ENCODE peak calls at places on chromosome 5, in eight cellular contexts. Z is progenitor cell of endocrine pancreas, G is brain microvascular endothelial cell, J is dorsolateral prefrontal cortex, M is coronary artery, N is fibroblast of pulmonary artery, C is neural crest cell, B is AG09309. W is an unnamed sample.

GRCh38 chr5:10595678-10596309 is 31.9 kb downstream of the ANKRD33B start:
- DNase-seq in Z (no peak), G (peak; percentile 77), J (no peak), M (no peak), N (peak; percentile 85), C (no peak), B (no peak), W (no peak)

GRCh38 chr5:158869092-158869491 is 230.6 kb downstream of the EBF1 start:
- DNase-seq in Z (no peak), G (no peak), J (no peak), M (no peak), N (no peak), C (peak; percentile 13), B (no peak), W (no peak)

GRCh38 chr5:172395483-172395882 is 58.8 kb downstream of the SH3PXD2B start:
- DNase-seq in Z (no peak), G (peak; percentile 55), J (no peak), M (no peak), N (no peak), C (no peak), B (no peak), W (no peak)

GRCh38 chr5:94248175-94248875 is 370.1 kb downstream of the KIAA0825 start:
- DNase-seq in Z (no peak), G (no peak), J (no peak), M (no peak), N (no peak), C (no peak), B (no peak), W (no peak)

GRCh38 chr5:153551537-153552079 is 61.1 kb downstream of the GRIA1 start:
- DNase-seq in Z (no peak), G (peak; percentile 94), J (peak; percentile 18), M (no peak), N (peak; percentile 89), C (no peak), B (peak; percentile 84), W (no peak)

GRCh38 chr5:172334641-172335040 is 51.1 kb upstream of the UBTD2 start:
- DNase-seq in Z (no peak), G (no peak), J (no peak), M (no peak), N (no peak), C (no peak), B (no peak), W (no peak)

GRCh38 chr5:39578887-39579497 is 154.2 kb upstream of the DAB2 start:
- DNase-seq in Z (no peak), G (no peak), J (no peak), M (no peak), N (peak; percentile 69), C (no peak), B (no peak), W (no peak)

GRCh38 chr5:139561655-139562451 is 714 bp downstream of the UBE2D2 start:
- DNase-seq in Z (peak; percentile 40), G (no peak), J (no peak), M (peak; percentile 76), N (peak; percentile 41), C (peak; percentile 45), B (no peak), W (peak; percentile 63)

GRCh38 chr5:73955447-73955846 is 329.5 kb downstream of the ARHGEF28 start:
- DNase-seq in Z (no peak), G (no peak), J (peak; percentile 79), M (no peak), N (no peak), C (no peak), B (no peak), W (no peak)

GRCh38 chr5:53239301-53239990 is 129.9 kb upstream of the MOCS2 start:
- DNase-seq in Z (no peak), G (no peak), J (no peak), M (no peak), N (no peak), C (no peak), B (no peak), W (no peak)

GRCh38 chr5:119439140-119439625 is 13.1 kb upstream of the HSD17B4 start:
- DNase-seq in Z (no peak), G (no peak), J (no peak), M (no peak), N (no peak), C (no peak), B (no peak), W (no peak)

GRCh38 chr5:82068723-82069122 is 96.9 kb downstream of the ATG10 start:
- DNase-seq in Z (no peak), G (no peak), J (no peak), M (no peak), N (no peak), C (no peak), B (no peak), W (no peak)

GRCh38 chr5:142717582-142718215 is 31.8 kb upstream of the FGF1 start:
- DNase-seq in Z (no peak), G (peak; percentile 64), J (peak; percentile 34), M (no peak), N (peak; percentile 85), C (no peak), B (no peak), W (peak; percentile 38)

GRCh38 chr5:6083311-6083941 is 294.9 kb downstream of the MED10 start:
- DNase-seq in Z (no peak), G (no peak), J (no peak), M (no peak), N (no peak), C (no peak), B (no peak), W (no peak)

GRCh38 chr5:10701567-10702039 is 59.4 kb downstream of the DAP start:
- DNase-seq in Z (peak; percentile 22), G (peak; percentile 56), J (peak; percentile 32), M (no peak), N (peak; percentile 61), C (peak; percentile 45), B (no peak), W (peak; percentile 62)

DNA sequence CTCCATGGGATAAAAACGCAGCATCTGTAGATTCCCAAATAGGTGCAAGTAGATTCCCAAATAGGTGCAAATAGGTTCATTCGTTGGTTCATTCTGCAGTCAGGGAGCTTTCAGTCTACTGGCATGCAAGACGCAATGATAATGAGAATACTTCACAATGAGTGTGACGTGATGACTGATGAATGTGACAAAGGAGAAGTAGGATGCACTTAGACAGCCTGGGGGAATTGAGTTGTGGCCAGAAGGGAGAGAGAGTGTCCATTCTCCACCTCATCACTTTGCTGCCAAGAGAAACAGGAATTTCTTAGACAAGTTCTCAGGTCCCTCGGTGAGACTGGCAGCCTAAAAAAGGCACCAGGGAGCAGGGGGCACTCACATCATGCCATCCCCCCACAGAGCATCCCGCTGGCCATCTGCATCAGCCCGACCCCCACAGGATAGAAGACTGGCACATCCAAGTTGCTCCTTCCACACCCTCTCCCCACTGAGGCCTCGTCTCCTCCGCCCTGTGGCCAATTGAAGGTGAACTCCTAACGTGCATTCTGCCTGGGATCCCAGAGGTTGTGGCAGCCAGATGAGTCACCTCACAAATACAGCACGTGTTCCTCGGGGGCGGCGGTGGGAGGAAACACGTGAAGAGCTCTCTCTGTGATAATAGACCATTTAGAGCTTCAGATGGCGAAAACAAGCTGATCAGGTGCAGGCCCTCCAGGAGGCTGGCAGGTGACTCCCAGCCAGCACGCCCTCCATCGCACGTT is 19.9 kb upstream of the KCNIP1 start:
- DNase-seq in Z (no peak), G (peak; percentile 24), J (no peak), M (peak; percentile 49), N (peak; percentile 22), C (no peak), B (no peak), W (no peak)
- TF ChIP-seq CTCF in Z (no peak), G (no peak), J (no peak), M (no peak), N (no peak), C (no peak), B (no peak), W (no peak)

GRCh38 chr5:145937432-145938250 is 1.3 kb downstream of the SH3RF2 start:
- DNase-seq in Z (no peak), G (no peak), J (no peak), M (no peak), N (peak; percentile 39), C (no peak), B (no peak), W (peak; percentile 41)

GRCh38 chr5:145939532-145940065 is 3.2 kb downstream of the SH3RF2 start:
- DNase-seq in Z (no peak), G (no peak), J (no peak), M (no peak), N (no peak), C (no peak), B (no peak), W (no peak)

GRCh38 chr5:145938699-145939531 is 2.5 kb downstream of the SH3RF2 start:
- DNase-seq in Z (no peak), G (no peak), J (peak; percentile 29), M (no peak), N (no peak), C (no peak), B (no peak), W (no peak)

GRCh38 chr5:145934276-145934675 is 2.1 kb upstream of the SH3RF2 start:
- DNase-seq in Z (no peak), G (no peak), J (no peak), M (no peak), N (no peak), C (no peak), B (no peak), W (no peak)

GRCh38 chr5:145936401-145937131 is at the start of gene SH3RF2:
- DNase-seq in Z (peak; percentile 48), G (peak; percentile 85), J (peak; percentile 25), M (peak; percentile 78), N (peak; percentile 64), C (peak; percentile 53), B (no peak), W (peak; percentile 22)
- TF ChIP-seq CTCF in Z (no peak), G (no peak), J (no peak), M (no peak), N (no peak), C (no peak), B (no peak), W (no peak)

GRCh38 chr5:111699324-111699723 is 57.7 kb downstream of the NREP start:
- DNase-seq in Z (no peak), G (no peak), J (no peak), M (no peak), N (no peak), C (no peak), B (no peak), W (no peak)

GRCh38 chr5:111697215-111697614 is 59.8 kb downstream of the NREP start:
- DNase-seq in Z (no peak), G (no peak), J (no peak), M (no peak), N (peak; percentile 39), C (no peak), B (no peak), W (no peak)

GRCh38 chr5:111694183-111694582 is 62.8 kb downstream of the NREP start:
- DNase-seq in Z (no peak), G (peak; percentile 11), J (no peak), M (no peak), N (peak; percentile 66), C (no peak), B (peak; percentile 87), W (no peak)

GRCh38 chr5:111699976-111700375 is 57.0 kb downstream of the NREP start:
- DNase-seq in Z (no peak), G (no peak), J (no peak), M (no peak), N (no peak), C (no peak), B (no peak), W (no peak)

GRCh38 chr5:111697881-111698757 is 58.9 kb downstream of the NREP start:
- DNase-seq in Z (no peak), G (peak; percentile 39), J (peak; percentile 25), M (no peak), N (peak; percentile 47), C (no peak), B (peak; percentile 23), W (no peak)
- TF ChIP-seq CTCF in Z (no peak), G (peak; percentile 66), J (no peak), M (no peak), N (peak; percentile 21), C (no peak), B (peak; percentile 45), W (no peak)

GRCh38 chr5:68745459-68745858 is 348.4 kb upstream of the SLC30A5 start:
- DNase-seq in Z (no peak), G (no peak), J (peak; percentile 61), M (no peak), N (peak; percentile 44), C (no peak), B (no peak), W (no peak)
- TF ChIP-seq CTCF in Z (peak; percentile 21), G (peak; percentile 47), J (peak; percentile 64), M (no peak), N (peak; percentile 32), C (peak; percentile 17), B (peak; percentile 49), W (peak; percentile 11)